ENCODE peak calls at places on chromosomes 3 and 15, in nine cellular contexts. T is transverse colon; G is sigmoid colon; N is A549; D is stomach; H is cardiac fibroblast; I is foreskin keratinocyte; O is CD4-positive, alpha-beta T cell; Q is left ventricle myocardium inferior. M is an unnamed sample.

GRCh38 chr15:85583404-85584390 is 203.3 kb downstream of the AKAP13 start:
- DNase-seq in T (peak; percentile 65), G (peak; percentile 75), N (peak; percentile 56), D (peak; percentile 66), H (peak; percentile 88), I (peak; percentile 40), O (no peak), Q (peak; percentile 38), M (no peak)

GRCh38 chr3:10456981-10457380 is 48.4 kb downstream of the ATP2B2 start:
- DNase-seq in T (no peak), G (no peak), N (no peak), D (no peak), H (no peak), I (no peak), O (no peak), Q (no peak), M (no peak)

GRCh38 chr3:37967252-37967881 is 23.2 kb upstream of the VILL start:
- DNase-seq in T (peak; percentile 82), G (peak; percentile 82), N (peak; percentile 74), D (peak; percentile 77), H (peak; percentile 78), I (no peak), O (peak; percentile 52), Q (peak; percentile 63), M (no peak)

GRCh38 chr3:134677196-134677986 is 26.6 kb upstream of the KY start:
- DNase-seq in T (no peak), G (no peak), N (peak; percentile 19), D (no peak), H (no peak), I (no peak), O (no peak), Q (peak; percentile 47), M (no peak)

GRCh38 chr15:73945109-73945508 is 18.8 kb downstream of the LOXL1 start:
- DNase-seq in T (no peak), G (no peak), N (no peak), D (no peak), H (no peak), I (no peak), O (no peak), Q (no peak), M (no peak)

GRCh38 chr15:39084683-39085530 is 496.0 kb upstream of the THBS1 start:
- DNase-seq in T (peak; percentile 23), G (peak; percentile 81), N (peak; percentile 52), D (no peak), H (peak; percentile 69), I (no peak), O (no peak), Q (peak; percentile 24), M (no peak)

GRCh38 chr3:40073310-40074007 is 236.0 kb upstream of the EIF1B start:
- DNase-seq in T (no peak), G (no peak), N (no peak), D (no peak), H (no peak), I (no peak), O (no peak), Q (no peak), M (no peak)

GRCh38 chr3:72663429-72663828 is 184.8 kb downstream of the SHQ1 start:
- DNase-seq in T (no peak), G (no peak), N (no peak), D (no peak), H (no peak), I (no peak), O (no peak), Q (no peak), M (no peak)

GRCh38 chr3:109234300-109234699 is 82.0 kb downstream of the DPPA2 start:
- DNase-seq in T (no peak), G (no peak), N (no peak), D (no peak), H (no peak), I (no peak), O (no peak), Q (no peak), M (no peak)

GRCh38 chr3:112925560-112925959 is 49.3 kb downstream of the CD200R1 start:
- DNase-seq in T (no peak), G (no peak), N (no peak), D (no peak), H (no peak), I (no peak), O (no peak), Q (no peak), M (no peak)

GRCh38 chr3:39752751-39753150 is 56.7 kb upstream of the MYRIP start:
- DNase-seq in T (no peak), G (no peak), N (no peak), D (no peak), H (peak; percentile 38), I (no peak), O (no peak), Q (no peak), M (no peak)

GRCh38 chr15:73867956-73868355 is 5.4 kb upstream of the TBC1D21 start:
- DNase-seq in T (no peak), G (no peak), N (no peak), D (no peak), H (no peak), I (no peak), O (no peak), Q (no peak), M (no peak)

GRCh38 chr15:42091753-42092665 is 2.4 kb downstream of the PLA2G4D start:
- DNase-seq in T (no peak), G (no peak), N (no peak), D (no peak), H (no peak), I (peak; percentile 68), O (no peak), Q (no peak), M (no peak)

GRCh38 chr3:56788506-56788905 is 13.2 kb downstream of the ARHGEF3 start:
- DNase-seq in T (no peak), G (no peak), N (no peak), D (no peak), H (no peak), I (no peak), O (no peak), Q (no peak), M (no peak)

DNA sequence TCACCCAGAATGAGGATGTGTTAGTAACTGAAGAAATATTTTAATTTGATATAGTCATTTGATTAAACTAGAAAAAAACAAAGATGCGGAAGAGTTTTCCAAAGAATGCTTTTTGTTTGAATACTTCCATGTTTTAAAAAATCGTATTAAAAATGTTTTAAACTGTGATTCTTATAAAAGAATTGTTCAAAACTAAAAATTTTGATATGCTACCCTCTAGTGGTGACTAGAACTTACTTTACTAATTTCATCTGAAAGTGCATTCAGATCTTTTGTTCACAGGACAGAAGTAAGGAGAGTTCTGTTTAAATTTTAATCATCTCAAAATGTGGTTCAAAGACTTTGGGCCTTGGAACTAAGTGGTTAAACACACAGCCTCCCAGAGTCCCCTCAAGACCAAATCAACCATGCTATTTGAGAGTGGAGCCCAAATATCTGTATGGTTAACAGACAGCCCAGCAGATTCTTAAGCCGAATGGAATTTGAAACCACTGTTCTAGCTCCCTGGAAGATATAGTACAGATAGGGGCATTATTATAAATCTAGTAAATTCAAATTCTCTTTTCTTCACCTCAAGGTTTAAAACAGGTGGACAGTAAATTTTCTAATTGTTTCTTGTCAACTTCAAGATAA is 45.2 kb upstream of the SYNPR start:
- DNase-seq in T (no peak), G (no peak), N (no peak), D (no peak), H (peak; percentile 23), I (no peak), O (no peak), Q (no peak), M (no peak)
- TF ChIP-seq CTCF in T (peak; percentile 29), G (no peak), N (peak; percentile 26), D (no peak), H (peak; percentile 31), I (peak; percentile 59), O (no peak), Q (peak; percentile 43), M (peak; percentile 46)

DNA sequence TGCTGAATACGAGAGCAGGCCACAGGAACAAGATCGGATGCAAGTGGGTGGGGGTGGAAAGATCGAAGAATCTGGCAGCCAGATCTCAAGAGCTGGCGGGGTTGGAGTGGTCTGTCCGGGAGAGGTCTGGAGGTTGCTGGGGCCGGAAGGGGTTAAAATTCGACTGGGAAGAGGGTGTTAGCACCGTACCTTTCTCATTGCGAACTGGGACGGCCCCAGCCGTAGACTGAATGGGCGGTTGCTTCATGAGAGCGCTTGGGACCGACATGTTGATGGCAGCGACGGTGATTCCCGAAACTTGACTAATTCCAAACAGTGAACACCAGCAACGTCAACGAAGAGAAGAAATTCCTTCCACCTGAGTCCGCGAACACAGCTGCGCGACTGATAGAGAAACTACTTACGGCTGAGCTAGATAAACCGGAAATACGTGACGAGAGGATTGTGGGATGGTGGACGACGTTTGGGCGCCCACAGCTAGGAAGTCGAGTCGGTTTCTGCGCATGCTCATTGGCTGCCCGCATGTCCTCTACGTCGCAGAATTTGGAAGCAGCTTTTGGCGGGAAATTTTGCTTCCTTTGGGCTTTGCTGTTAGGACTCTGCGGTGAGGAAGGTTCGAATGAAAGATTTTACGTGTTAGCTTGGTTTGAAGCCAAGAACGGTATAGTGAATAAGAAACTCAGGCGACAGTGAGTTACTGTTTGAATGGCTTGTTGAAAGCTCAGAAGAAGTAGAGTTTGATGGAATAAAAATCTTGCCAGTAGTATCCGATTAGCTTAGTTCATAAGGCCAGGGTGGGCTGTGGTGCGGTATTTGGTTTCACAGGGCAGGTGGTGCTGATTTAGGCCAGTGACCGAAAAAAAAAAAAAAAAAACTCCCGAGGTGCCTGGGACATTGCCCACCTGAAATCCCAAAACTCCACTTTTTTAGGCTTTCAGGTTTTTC is at the start of gene MFAP1:
- DNase-seq in T (peak; percentile 95), G (peak; percentile 98), N (peak; percentile 96), D (peak; percentile 95), H (peak; percentile 99), I (peak; percentile 94), O (peak; percentile 86), Q (peak; percentile 93), M (peak; percentile 96)
- TF ChIP-seq CTCF in T (no peak), G (no peak), N (no peak), D (no peak), H (no peak), I (no peak), O (no peak), Q (no peak), M (no peak)

GRCh38 chr3:195188530-195188917 is 82.4 kb downstream of the XXYLT1 start:
- DNase-seq in T (no peak), G (peak; percentile 30), N (no peak), D (no peak), H (no peak), I (no peak), O (no peak), Q (no peak), M (no peak)
- TF ChIP-seq CTCF in T (no peak), G (no peak), N (no peak), D (no peak), H (peak; percentile 6), I (peak; percentile 20), O (no peak), Q (no peak), M (peak; percentile 14)

DNA sequence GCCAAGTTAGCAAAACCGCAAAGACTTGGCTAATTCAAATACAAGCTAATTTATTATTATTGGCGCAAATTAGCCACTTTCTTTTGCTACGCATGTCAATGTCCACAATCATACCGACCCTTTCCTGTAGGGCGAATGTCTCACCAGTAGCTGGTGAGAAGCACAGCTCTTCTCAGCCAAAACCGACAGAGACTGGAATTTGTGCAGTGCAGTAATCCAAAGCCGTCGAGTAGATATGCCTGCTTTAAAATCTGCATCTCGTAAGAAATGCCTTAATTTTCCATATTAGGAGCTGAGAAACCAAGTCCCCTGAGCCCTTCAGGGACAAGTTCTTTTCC is 614 bp upstream of the MINDY2 start:
- DNase-seq in T (peak; percentile 16), G (no peak), N (no peak), D (no peak), H (peak; percentile 89), I (peak; percentile 49), O (no peak), Q (no peak), M (no peak)
- TF ChIP-seq CTCF in T (no peak), G (peak; percentile 39), N (no peak), D (no peak), H (peak; percentile 23), I (no peak), O (no peak), Q (no peak), M (peak; percentile 22)

GRCh38 chr15:40441736-40442531 is 1.2 kb downstream of the BAHD1 start:
- DNase-seq in T (peak; percentile 30), G (no peak), N (no peak), D (no peak), H (no peak), I (no peak), O (no peak), Q (no peak), M (no peak)
- TF ChIP-seq CTCF in T (no peak), G (no peak), N (no peak), D (no peak), H (no peak), I (peak; percentile 46), O (peak; percentile 21), Q (peak; percentile 33), M (peak; percentile 40)

M was measured in osteocyte.